ENCODE peak calls at places on chromosome 3, in four cellular contexts. M, A, H and F are unnamed samples.

GRCh38 chr3:191301017-191301416 is 28.2 kb upstream of the CCDC50 start:
- DNase-seq in A (no peak), M (no peak), H (peak; percentile 15), F (no peak)

GRCh38 chr3:111548756-111549155 is 6.8 kb downstream of the CD96 start:
- DNase-seq in H (peak; percentile 55), M (no peak), A (no peak), F (peak; percentile 49)

GRCh38 chr3:107241217-107241616 is 136.0 kb upstream of the CCDC54 start:
- DNase-seq in A (peak; percentile 24), H (peak; percentile 67), M (peak; percentile 47), F (peak; percentile 48)

GRCh38 chr3:36826240-36826639 is 61.9 kb upstream of the DCLK3 start:
- DNase-seq in A (no peak), M (no peak), H (no peak), F (no peak)

GRCh38 chr3:23052230-23053019 is 150.7 kb upstream of the UBE2E2 start:
- DNase-seq in M (no peak), H (no peak), A (no peak), F (no peak)

GRCh38 chr3:179927191-179927590 is 109.5 kb downstream of the PEX5L start:
- DNase-seq in M (no peak), H (no peak), A (peak; percentile 19), F (no peak)

GRCh38 chr3:18423401-18424212 is 1.5 kb downstream of the SATB1 start:
- DNase-seq in H (peak; percentile 39), M (peak; percentile 71), A (peak; percentile 39), F (peak; percentile 58)

GRCh38 chr3:122921791-122922651 is 105.5 kb downstream of the SEMA5B start:
- DNase-seq in M (no peak), A (peak; percentile 27), H (no peak), F (peak; percentile 43)

GRCh38 chr3:184460276-184460675 is 80.4 kb downstream of the CHRD start:
- DNase-seq in A (no peak), M (no peak), H (no peak), F (no peak)

GRCh38 chr3:20280257-20280656 is 94.3 kb upstream of the SGO1 start:
- DNase-seq in M (no peak), A (no peak), H (no peak), F (no peak)

GRCh38 chr3:29338981-29339833 is 58.3 kb downstream of the RBMS3 start:
- DNase-seq in M (no peak), H (no peak), A (no peak), F (no peak)

GRCh38 chr3:114011059-114011797 is 45.1 kb downstream of the CCDC191 start:
- DNase-seq in A (no peak), M (no peak), H (no peak), F (no peak)

GRCh38 chr3:114005406-114005987 is 50.8 kb downstream of the CCDC191 start:
- DNase-seq in H (no peak), M (no peak), A (no peak), F (no peak)
- TF ChIP-seq CTCF in H (no peak), M (no peak), A (no peak), F (no peak)

DNA sequence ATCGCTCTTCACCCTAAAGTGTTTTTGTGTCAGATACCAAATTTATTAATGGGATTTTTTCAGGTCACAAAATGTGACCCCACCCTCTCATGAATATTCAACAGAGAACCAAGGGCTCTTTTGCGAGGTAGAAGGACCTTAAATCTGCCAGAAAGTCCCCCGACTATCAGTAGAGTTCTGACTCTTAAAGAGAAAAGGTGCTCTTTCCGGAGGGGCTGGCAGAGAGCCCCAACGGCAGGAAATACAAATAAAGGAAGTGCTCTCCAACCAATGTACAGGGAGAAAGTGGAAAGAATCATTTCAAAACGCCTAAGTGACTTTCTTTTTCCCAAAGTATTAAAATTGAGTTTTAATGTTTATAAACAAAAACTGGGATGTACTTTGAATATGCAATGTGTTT is 517.2 kb downstream of the FOXP1 start:
- DNase-seq in A (no peak), H (no peak), M (no peak), F (no peak)
- H3K4me3 ChIP-seq in A (peak overlapping the region; percentile 61), H (no peak overlapping the region), M (no peak overlapping the region), F (no peak overlapping the region)

GRCh38 chr3:142148871-142149860 is at the start of gene TFDP2:
- DNase-seq in M (peak; percentile 89), H (peak; percentile 59), A (peak; percentile 98), F (peak; percentile 92)
- TF ChIP-seq CTCF in M (no peak), H (no peak), A (no peak), F (no peak)

GRCh38 chr3:197027896-197028710 is 1.5 kb downstream of the MELTF start:
- DNase-seq in M (no peak), A (no peak), H (no peak), F (no peak)

GRCh38 chr3:197025736-197026480 is 3.7 kb downstream of the MELTF start:
- DNase-seq in H (no peak), A (no peak), M (no peak), F (no peak)

GRCh38 chr3:197028711-197029510 is 706 bp downstream of the MELTF start:
- DNase-seq in M (no peak), A (no peak), H (no peak), F (no peak)

GRCh38 chr3:197026481-197026866 is 3.1 kb downstream of the MELTF start:
- DNase-seq in H (no peak), A (no peak), M (no peak), F (no peak)

DNA sequence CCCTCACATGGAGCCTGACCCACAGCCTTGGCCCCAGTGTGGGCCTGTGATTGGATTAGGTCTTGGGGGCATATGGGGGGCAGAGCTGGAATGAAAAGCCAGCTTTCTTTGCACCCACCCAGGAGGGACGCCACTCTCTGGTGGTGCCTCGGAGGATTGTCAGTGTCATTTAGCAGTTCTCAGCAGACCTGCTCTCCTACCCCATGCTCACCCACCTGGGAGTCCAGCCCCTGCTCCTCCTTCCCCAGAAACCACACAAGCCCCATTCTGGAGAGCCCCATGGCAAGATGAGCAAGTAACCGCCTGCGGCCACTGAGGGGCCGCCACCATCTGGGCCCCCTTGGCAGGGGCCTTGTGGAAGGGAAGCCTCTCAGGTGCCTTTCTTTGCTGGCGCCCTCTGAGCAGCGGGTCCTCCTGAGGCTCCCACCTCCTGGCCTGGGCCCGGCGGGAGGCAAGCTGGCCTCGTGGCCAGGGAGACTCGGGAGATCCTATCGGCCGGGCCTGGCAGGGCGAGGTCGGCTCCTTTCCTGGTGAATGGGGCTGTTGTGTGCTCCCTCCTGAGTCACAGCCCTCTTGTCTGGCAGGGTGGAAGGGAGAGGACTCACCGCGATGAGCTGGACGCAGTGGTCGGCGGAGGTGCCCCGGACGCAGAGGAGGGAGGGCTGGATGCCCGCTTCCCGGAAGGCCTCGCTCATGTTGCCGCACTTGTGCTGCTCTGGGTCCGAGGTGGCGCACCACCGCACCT is 2.3 kb downstream of the MELTF start:
- DNase-seq in A (no peak), H (peak; percentile 65), M (no peak), F (peak; percentile 32)
- H3K4me3 ChIP-seq in A (no peak overlapping the region), H (no peak overlapping the region), M (no peak overlapping the region), F (no peak overlapping the region)

GRCh38 chr3:16300881-16301359 is 35.9 kb downstream of the OXNAD1 start:
- DNase-seq in A (no peak), H (no peak), M (no peak), F (peak; percentile 16)

GRCh38 chr3:16300282-16300681 is 35.3 kb downstream of the OXNAD1 start:
- DNase-seq in M (no peak), H (no peak), A (no peak), F (no peak)

GRCh38 chr3:16295298-16295890 is 30.4 kb downstream of the OXNAD1 start:
- DNase-seq in M (no peak), A (no peak), H (no peak), F (no peak)

GRCh38 chr3:16299746-16300145 is 34.7 kb downstream of the OXNAD1 start:
- DNase-seq in M (no peak), H (no peak), A (no peak), F (no peak)

GRCh38 chr3:16297991-16298885 is 33.2 kb downstream of the OXNAD1 start:
- DNase-seq in M (no peak), H (no peak), A (no peak), F (no peak)
- TF ChIP-seq CTCF in M (no peak), H (no peak), A (no peak), F (no peak)

GRCh38 chr3:8648873-8649741 is 4.5 kb upstream of the SSUH2 start:
- DNase-seq in M (no peak), A (no peak), H (no peak), F (no peak)

GRCh38 chr3:8646313-8646938 is 1.8 kb upstream of the SSUH2 start:
- DNase-seq in A (no peak), M (no peak), H (no peak), F (no peak)

GRCh38 chr3:8645717-8646116 is 1.1 kb upstream of the SSUH2 start:
- DNase-seq in A (no peak), H (no peak), M (no peak), F (no peak)

GRCh38 chr3:8649757-8650156 is 5.2 kb upstream of the SSUH2 start:
- DNase-seq in H (no peak), M (no peak), A (no peak), F (no peak)

GRCh38 chr3:8647137-8647970 is 2.8 kb upstream of the SSUH2 start:
- DNase-seq in M (no peak), H (no peak), A (no peak), F (no peak)
- H3K4me3 ChIP-seq in M (no peak overlapping the region), H (no peak overlapping the region), A (no peak overlapping the region), F (no peak overlapping the region)

GRCh38 chr3:156642750-156643728 is 31.4 kb upstream of the TIPARP start:
- DNase-seq in A (no peak), H (no peak), M (no peak), F (no peak)
- TF ChIP-seq CTCF in A (no peak), H (no peak), M (no peak), F (no peak)

GRCh38 chr3:127045435-127046045 is 62.6 kb downstream of the PLXNA1 start:
- DNase-seq in M (no peak), A (no peak), H (no peak), F (no peak)
- H3K4me3 ChIP-seq in M (no peak overlapping the region), A (no peak overlapping the region), H (no peak overlapping the region), F (no peak overlapping the region)

DNA sequence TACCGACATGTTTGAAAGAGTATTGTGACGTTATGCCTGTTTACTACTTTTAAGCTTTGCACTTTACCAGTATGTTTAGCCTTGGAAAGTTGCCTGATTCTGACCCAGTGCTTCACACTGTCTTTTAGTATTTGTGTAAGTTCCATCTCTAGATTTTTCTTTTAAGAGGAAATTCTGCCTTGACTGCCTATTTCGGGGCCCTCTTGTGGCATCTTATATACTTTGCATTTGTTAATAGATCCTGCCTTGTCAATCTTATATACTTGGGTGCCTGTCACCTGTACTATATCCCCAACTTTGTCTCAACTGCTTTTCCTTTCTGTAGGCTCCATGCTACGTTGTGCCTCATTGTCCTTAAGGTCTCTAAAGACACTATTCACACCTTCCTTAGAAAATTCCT is 244.6 kb downstream of the STXBP5L start:
- DNase-seq in M (peak; percentile 9), H (no peak), A (no peak), F (peak; percentile 25)
- TF ChIP-seq CTCF in M (no peak), H (peak; percentile 36), A (peak; percentile 19), F (peak; percentile 34)

DNA sequence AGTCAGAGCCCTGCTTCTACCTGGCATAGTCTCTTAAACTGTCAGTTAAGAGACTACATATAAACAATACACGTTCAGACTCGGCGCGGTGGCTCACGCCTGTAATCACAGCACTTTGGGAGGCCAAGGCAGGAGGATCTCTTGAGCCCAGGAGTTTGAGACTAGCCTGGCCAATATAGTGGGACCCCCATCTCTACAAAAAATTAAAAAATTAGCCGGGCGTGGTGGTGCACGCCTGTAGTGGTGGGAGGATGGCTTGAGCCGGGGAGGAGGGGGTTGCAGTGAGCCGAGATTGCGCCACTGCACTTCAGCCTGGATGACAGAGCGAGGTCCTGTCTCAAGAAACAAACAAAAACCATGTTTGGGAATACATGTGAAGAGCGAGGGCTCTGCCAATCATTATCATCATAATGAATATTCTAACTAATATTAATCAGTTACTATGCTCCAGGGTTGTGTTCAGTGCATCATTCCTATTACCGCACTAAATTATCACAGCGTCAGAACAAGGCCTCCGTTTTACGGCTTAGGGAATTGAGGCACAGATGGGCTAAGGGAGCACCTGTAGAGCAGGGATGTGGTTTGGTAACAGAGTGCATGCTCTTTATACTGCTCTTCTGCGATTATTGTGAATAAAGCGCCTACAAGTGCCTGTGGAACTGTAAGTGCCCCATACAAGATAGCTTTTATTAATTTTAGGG is 844 bp upstream of the UQCC5 start:
- DNase-seq in H (no peak), M (no peak), A (no peak), F (no peak)
- H3K4me3 ChIP-seq in H (peak overlapping the region; percentile 46), M (no peak overlapping the region), A (no peak overlapping the region), F (no peak overlapping the region)